ENCODE peak calls at places on chromosomes 13 and 19, in nine cellular contexts. Z is psoas muscle, J is foreskin fibroblast, I is AG10803, S is cardiac muscle cell, E is neural progenitor cell, U is heart right ventricle, X is HFF-Myc, L is HCT116. W is an unnamed sample.

GRCh38 chr19:1847684-1848398 is 442 bp downstream of the REXO1 start:
- DNase-seq in I (peak; percentile 32), L (no peak), X (no peak), U (no peak), Z (peak; percentile 40), E (peak; percentile 72), S (peak; percentile 73), J (peak; percentile 71), W (peak; percentile 25)

GRCh38 chr19:2115324-2115723 is 18.6 kb downstream of the IZUMO4 start:
- DNase-seq in L (no peak), X (no peak), E (no peak), Z (no peak), J (no peak), S (no peak), U (no peak), I (no peak), W (no peak)

GRCh38 chr19:38773469-38774177 is at the start of gene LGALS7:
- DNase-seq in J (no peak), U (no peak), S (no peak), E (no peak), X (no peak), L (no peak), I (no peak), Z (no peak), W (no peak)

GRCh38 chr13:67416047-67416925 is 186.2 kb upstream of the PCDH9 start:
- DNase-seq in Z (no peak), I (peak; percentile 1), E (peak; percentile 68), U (no peak), J (peak; percentile 63), X (no peak), S (peak; percentile 66), L (no peak), W (peak; percentile 22)

GRCh38 chr19:29690842-29691241 is 24.2 kb downstream of the C19orf12 start:
- DNase-seq in X (no peak), S (no peak), Z (no peak), L (peak; percentile 23), E (peak; percentile 37), U (no peak), I (peak; percentile 30), J (peak; percentile 68), W (peak; percentile 40)

GRCh38 chr13:111489301-111489700 is 168.9 kb downstream of the TEX29 start:
- DNase-seq in I (no peak), X (no peak), U (no peak), S (no peak), J (no peak), E (no peak), Z (no peak), L (no peak), W (no peak)

GRCh38 chr19:681029-681626 is 4.9 kb downstream of the FSTL3 start:
- DNase-seq in Z (no peak), X (no peak), E (peak; percentile 94), J (peak; percentile 96), U (peak; percentile 90), L (no peak), I (no peak), S (no peak), W (no peak)

GRCh38 chr13:85009447-85009846 is 789.8 kb downstream of the SLITRK6 start:
- DNase-seq in Z (no peak), X (no peak), E (no peak), L (no peak), U (no peak), J (no peak), S (no peak), I (no peak), W (no peak)

GRCh38 chr13:98835156-98835555 is 82.7 kb upstream of the SLC15A1 start:
- DNase-seq in U (no peak), I (no peak), S (no peak), J (no peak), Z (no peak), X (no peak), L (no peak), E (no peak), W (no peak)

GRCh38 chr19:28881616-28882015 is 331.3 kb downstream of the UQCRFS1 start:
- DNase-seq in Z (no peak), U (no peak), J (no peak), X (no peak), S (no peak), L (no peak), E (no peak), I (no peak), W (no peak)

GRCh38 chr13:100721885-100722512 is 47.4 kb upstream of the TMTC4 start:
- DNase-seq in Z (no peak), S (peak; percentile 70), J (peak; percentile 75), L (peak; percentile 37), X (peak; percentile 29), U (no peak), E (peak; percentile 66), I (peak; percentile 44), W (peak; percentile 29)

DNA sequence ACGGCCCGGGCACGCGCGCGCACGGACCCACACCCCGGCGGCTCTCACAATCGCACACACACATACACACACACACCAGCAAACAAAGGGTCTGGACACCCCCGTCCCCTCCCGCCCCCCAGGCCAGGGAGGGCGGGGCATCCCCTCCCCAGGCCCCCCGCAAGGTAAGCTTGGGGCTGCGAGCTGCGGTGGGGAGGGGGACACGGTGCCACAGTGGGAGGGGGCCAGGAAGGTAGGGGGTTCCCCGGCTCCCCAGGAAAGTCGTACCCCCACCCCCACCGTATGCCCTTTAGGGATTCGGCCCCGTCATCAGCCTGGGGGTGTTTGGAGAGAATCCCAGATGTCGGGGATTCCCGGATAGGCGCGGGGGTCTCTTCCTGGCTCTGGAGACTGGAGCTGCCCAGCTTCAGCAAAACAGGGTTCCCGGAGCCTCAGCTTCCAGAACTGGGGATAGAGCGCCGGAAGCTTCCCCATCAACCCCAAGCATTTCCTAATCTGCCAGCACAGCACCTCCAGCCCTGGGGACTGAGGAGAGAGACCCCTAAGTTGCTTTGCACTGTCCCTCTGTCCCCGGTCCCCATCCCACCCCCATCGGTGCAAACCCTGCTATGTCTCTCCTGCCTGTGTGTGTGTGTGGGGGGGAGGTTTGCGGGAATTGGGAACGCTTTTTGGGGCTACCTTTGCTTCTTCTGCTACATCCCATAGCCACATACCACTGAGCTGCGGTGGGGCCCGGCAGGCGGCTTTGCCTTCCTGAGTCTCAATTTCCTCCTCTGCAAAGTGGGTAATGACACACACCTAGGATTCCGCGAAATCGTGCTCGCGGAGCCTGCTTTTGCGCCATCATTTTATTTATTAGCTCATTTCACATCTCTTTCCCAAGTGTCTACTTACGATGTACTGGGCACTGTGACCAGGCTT is 1.8 kb upstream of the CDC37 start:
- DNase-seq in U (no peak), S (no peak), Z (no peak), E (peak; percentile 37), L (no peak), I (no peak), J (peak; percentile 29), X (no peak), W (no peak)
- H3K4me3 ChIP-seq in U (peak overlapping the region; percentile 95), S (peak overlapping the region; percentile 84), Z (peak overlapping the region; percentile 84), E (peak overlapping the region; percentile 97), L (peak overlapping the region; percentile 94), I (peak overlapping the region; percentile 99), J (peak overlapping the region; percentile 96), X (peak overlapping the region; percentile 100), W (peak overlapping the region; percentile 89)

DNA sequence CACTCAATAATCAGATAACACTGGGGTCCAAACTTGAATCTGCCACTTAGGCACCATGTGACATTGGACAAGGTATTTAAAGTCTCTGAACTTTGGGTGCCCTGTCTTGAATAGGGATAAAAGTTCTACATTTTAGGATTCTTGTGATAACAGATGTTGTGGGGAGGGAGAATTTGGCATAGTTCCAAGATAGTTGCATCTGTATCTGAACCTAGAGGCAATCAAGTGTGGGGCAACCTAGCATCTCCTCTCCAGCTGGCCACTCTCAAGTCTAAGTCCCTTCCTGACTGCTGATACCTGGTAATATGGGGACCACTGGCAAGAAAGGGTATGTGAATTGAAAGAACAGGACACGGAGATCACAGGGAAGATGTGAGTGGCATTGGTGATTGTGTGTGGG is 256.1 kb downstream of the FOXO1 start:
- DNase-seq in I (no peak), X (no peak), Z (no peak), U (no peak), L (no peak), S (no peak), J (no peak), E (no peak), W (no peak)
- H3K4me3 ChIP-seq in I (no peak overlapping the region), X (no peak overlapping the region), Z (no peak overlapping the region), U (no peak overlapping the region), L (no peak overlapping the region), S (no peak overlapping the region), J (no peak overlapping the region), E (no peak overlapping the region), W (no peak overlapping the region)

GRCh38 chr19:45443462-45444317 is 20.0 kb upstream of the ERCC1 start:
- DNase-seq in U (peak; percentile 99), J (peak; percentile 96), Z (peak; percentile 98), S (peak; percentile 96), I (peak; percentile 90), L (peak; percentile 83), X (no peak), E (peak; percentile 98), W (peak; percentile 99)

GRCh38 chr19:45446295-45446694 is 21.5 kb upstream of the FOSB start:
- DNase-seq in J (peak; percentile 63), Z (no peak), U (no peak), I (peak; percentile 48), S (no peak), L (no peak), X (no peak), E (peak; percentile 49), W (no peak)

GRCh38 chr19:45442927-45443461 is 19.3 kb upstream of the ERCC1 start:
- DNase-seq in S (no peak), U (no peak), J (peak; percentile 48), X (no peak), L (no peak), Z (peak; percentile 51), E (peak; percentile 55), I (peak; percentile 37), W (no peak)

GRCh38 chr19:45445139-45445538 is 21.4 kb upstream of the ERCC1 start:
- DNase-seq in I (no peak), E (no peak), L (no peak), U (no peak), J (no peak), S (no peak), X (no peak), Z (no peak), W (no peak)

GRCh38 chr19:45444318-45445041 is 20.8 kb upstream of the ERCC1 start:
- DNase-seq in U (peak; percentile 98), X (no peak), L (no peak), Z (peak; percentile 97), E (peak; percentile 96), J (peak; percentile 92), S (peak; percentile 95), I (peak; percentile 85), W (peak; percentile 96)
- H3K4me3 ChIP-seq in U (peak overlapping the region; percentile 53), X (peak overlapping the region; percentile 21), L (peak overlapping the region; percentile 48), Z (peak overlapping the region; percentile 64), E (peak overlapping the region; percentile 66), J (peak overlapping the region; percentile 36), S (peak overlapping the region; percentile 37), I (peak overlapping the region; percentile 26), W (peak overlapping the region; percentile 45)

DNA sequence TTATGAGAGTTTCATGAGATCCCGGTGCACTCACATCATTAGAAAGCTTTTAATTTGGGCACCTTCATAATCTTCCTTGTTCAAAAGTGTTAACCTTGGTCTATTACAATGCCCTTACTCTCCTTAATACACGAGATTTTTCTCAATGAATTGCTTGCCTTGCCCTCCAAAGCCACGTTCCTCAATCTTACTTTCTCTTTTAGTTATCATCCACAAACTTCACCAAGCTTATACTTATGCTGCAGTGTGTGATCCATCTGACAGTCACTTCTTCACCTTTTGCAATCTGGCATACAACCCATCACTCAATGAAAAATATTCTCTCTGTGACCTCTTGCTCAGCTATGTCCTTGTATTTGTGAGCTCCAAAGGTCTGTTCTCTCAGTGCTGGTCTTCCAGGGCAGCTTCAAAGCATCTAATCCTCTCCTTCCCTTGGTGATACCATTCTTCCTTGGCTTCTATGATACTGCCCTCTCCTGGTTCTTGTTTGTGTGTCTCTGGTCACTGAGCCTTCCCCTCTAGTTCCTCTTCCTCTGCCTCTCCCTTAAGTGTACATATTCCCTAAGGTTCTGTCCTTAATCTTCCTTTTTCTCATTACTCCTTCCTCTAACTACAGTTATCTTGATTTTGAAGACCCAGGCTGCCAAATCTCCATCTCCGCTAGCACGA is 202.2 kb upstream of the STARD13 start:
- DNase-seq in X (no peak), I (peak; percentile 59), L (no peak), S (no peak), E (peak; percentile 23), Z (no peak), U (no peak), J (peak; percentile 63), W (no peak)
- H3K4me3 ChIP-seq in X (no peak overlapping the region), I (no peak overlapping the region), L (no peak overlapping the region), S (no peak overlapping the region), E (no peak overlapping the region), Z (peak overlapping the region; percentile 19), U (peak overlapping the region; percentile 25), J (peak overlapping the region; percentile 23), W (no peak overlapping the region)